ENCODE peak calls at places on chromosomes 5 and 9, in seven cellular contexts. H is IMR-90, M is trophoblast cell, U is H9, F is neuronal stem cell, K is mesendoderm, Z is H1. D is an unnamed sample.

GRCh38 chr9:136160321-136160938 is 41.8 kb upstream of the TMEM250 start:
- DNase-seq in Z (peak; percentile 45), U (no peak), H (no peak), K (no peak), M (no peak), F (no peak), D (no peak)

GRCh38 chr9:134168731-134169130 is 4.4 kb upstream of the RNU6ATAC start:
- DNase-seq in K (peak; percentile 57), H (no peak), Z (no peak), U (peak; percentile 46), F (no peak), M (no peak), D (no peak)

GRCh38 chr9:119053070-119053469 is 316.2 kb downstream of the BRINP1 start:
- DNase-seq in M (no peak), H (no peak), F (no peak), Z (no peak), U (no peak), K (no peak), D (peak; percentile 16)

GRCh38 chr5:41414598-41414997 is 95.8 kb downstream of the PLCXD3 start:
- DNase-seq in Z (no peak), M (peak; percentile 69), K (peak; percentile 54), H (peak; percentile 96), U (no peak), F (no peak), D (peak; percentile 81)

GRCh38 chr9:102237094-102237493 is 498.6 kb upstream of the GRIN3A start:
- DNase-seq in H (no peak), F (no peak), Z (no peak), M (no peak), U (no peak), K (no peak), D (no peak)

GRCh38 chr5:160466889-160467554 is 45.4 kb downstream of the PTTG1 start:
- DNase-seq in K (no peak), F (no peak), Z (no peak), H (no peak), M (no peak), U (no peak), D (peak; percentile 3)

GRCh38 chr9:134486127-134486995 is 155.2 kb upstream of the COL5A1 start:
- DNase-seq in K (no peak), H (no peak), F (no peak), Z (no peak), U (no peak), M (no peak), D (no peak)

GRCh38 chr5:90807483-90807882 is 248.9 kb downstream of the ADGRV1 start:
- DNase-seq in U (no peak), Z (no peak), K (no peak), M (no peak), F (no peak), H (no peak), D (no peak)

GRCh38 chr5:76082790-76083554 is at the start of gene SV2C:
- DNase-seq in Z (peak; percentile 71), F (peak; percentile 47), U (peak; percentile 49), H (no peak), K (peak; percentile 54), M (no peak), D (peak; percentile 18)

GRCh38 chr5:27523629-27524028 is 485.2 kb upstream of the CDH9 start:
- DNase-seq in M (no peak), F (no peak), K (no peak), Z (no peak), H (no peak), U (no peak), D (no peak)

GRCh38 chr9:123929870-123930831 is at the start of gene DENND1A:
- DNase-seq in M (peak; percentile 86), U (peak; percentile 93), H (peak; percentile 84), F (peak; percentile 92), Z (peak; percentile 93), K (peak; percentile 95), D (peak; percentile 89)
- H4K8ac ChIP-seq in M (peak within 1 kb of the TSS; percentile 75), U (no peak within 1 kb of the TSS), H (peak within 1 kb of the TSS; percentile 91), F (no peak within 1 kb of the TSS), Z (peak within 1 kb of the TSS; percentile 69), K (peak within 1 kb of the TSS; percentile 30), D (peak within 1 kb of the TSS; percentile 69)

GRCh38 chr5:143505354-143505753 is 101.9 kb upstream of the NR3C1 start:
- DNase-seq in F (no peak), U (no peak), H (no peak), M (no peak), Z (no peak), K (no peak), D (no peak)
- H4K8ac ChIP-seq in F (no peak overlapping the region), U (no peak overlapping the region), H (no peak overlapping the region), M (no peak overlapping the region), Z (no peak overlapping the region), K (no peak overlapping the region), D (no peak overlapping the region)

DNA sequence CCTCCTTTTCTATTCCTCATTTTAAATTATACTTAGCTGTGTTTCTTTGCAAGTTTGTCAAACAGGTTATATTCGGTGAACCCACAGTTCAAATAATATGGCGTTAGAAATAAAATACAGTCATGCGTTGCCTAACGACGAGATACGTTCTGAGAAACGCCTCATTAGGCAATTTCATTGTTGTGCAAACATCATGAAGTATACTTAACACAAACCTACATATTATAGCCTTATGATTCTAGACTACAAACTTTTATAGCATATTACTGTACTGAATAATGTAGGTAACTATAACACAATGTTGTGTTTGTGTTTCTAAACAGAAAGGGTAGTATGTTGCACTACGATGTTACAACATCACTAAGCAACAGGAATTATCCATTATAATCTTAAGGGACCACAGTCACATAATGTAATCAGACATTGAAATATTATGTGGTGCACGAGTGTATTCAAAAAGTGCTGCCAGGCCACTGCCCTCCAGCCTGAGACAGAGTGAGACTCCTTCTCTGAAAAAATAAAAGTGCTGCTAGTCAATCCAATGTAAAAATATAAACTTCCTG is 3.0 kb upstream of the SMC2 start:
- DNase-seq in Z (no peak), F (no peak), K (no peak), H (peak; percentile 2), M (no peak), U (no peak), D (peak; percentile 21)
- H4K8ac ChIP-seq in Z (no peak overlapping the region), F (no peak overlapping the region), K (no peak overlapping the region), H (peak overlapping the region; percentile 62), M (no peak overlapping the region), U (no peak overlapping the region), D (no peak overlapping the region)

GRCh38 chr5:16700081-16700480 is 83.3 kb upstream of the RETREG1 start:
- DNase-seq in M (no peak), K (no peak), Z (no peak), F (no peak), U (no peak), H (no peak), D (no peak)

GRCh38 chr5:16695779-16696178 is 79.0 kb upstream of the RETREG1 start:
- DNase-seq in U (no peak), Z (no peak), K (no peak), M (no peak), H (no peak), F (no peak), D (no peak)

GRCh38 chr5:16702964-16703363 is 86.2 kb upstream of the RETREG1 start:
- DNase-seq in U (no peak), K (no peak), H (no peak), M (no peak), Z (no peak), F (no peak), D (no peak)

GRCh38 chr5:16704945-16705344 is 88.1 kb upstream of the RETREG1 start:
- DNase-seq in F (no peak), U (no peak), Z (no peak), H (no peak), K (no peak), M (no peak), D (no peak)

GRCh38 chr5:16701134-16702094 is 84.6 kb upstream of the RETREG1 start:
- DNase-seq in F (no peak), Z (no peak), K (no peak), H (no peak), U (no peak), M (no peak), D (no peak)
- H4K8ac ChIP-seq in F (no peak overlapping the region), Z (no peak overlapping the region), K (no peak overlapping the region), H (no peak overlapping the region), U (no peak overlapping the region), M (no peak overlapping the region), D (no peak overlapping the region)

GRCh38 chr5:95759634-95760033 is 28.5 kb downstream of the RHOBTB3 start:
- DNase-seq in F (no peak), M (no peak), H (peak; percentile 64), K (no peak), U (no peak), Z (no peak), D (peak; percentile 83)
- H4K8ac ChIP-seq in F (no peak overlapping the region), M (no peak overlapping the region), H (peak overlapping the region; percentile 84), K (no peak overlapping the region), U (no peak overlapping the region), Z (no peak overlapping the region), D (no peak overlapping the region)

DNA sequence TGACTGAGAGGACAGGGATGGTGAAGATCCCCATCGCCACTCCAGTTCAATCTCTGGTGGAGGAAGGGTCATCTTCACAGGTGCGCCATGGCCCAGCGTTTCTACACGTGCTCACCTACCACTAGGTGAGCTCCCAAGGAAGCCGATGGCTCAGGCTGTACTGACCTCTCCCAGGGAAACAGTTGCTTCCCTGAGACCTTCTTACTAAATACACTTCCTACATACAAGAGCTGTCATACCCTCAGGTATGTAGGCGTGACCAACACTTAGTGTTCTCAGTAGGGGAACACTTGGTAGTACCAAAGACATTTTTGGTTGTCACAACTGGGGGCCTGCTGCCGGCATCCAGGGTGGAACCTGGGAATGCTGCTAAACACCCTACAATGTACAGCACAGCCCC is 75.2 kb downstream of the TENT4A start:
- DNase-seq in Z (peak; percentile 13), F (no peak), M (peak; percentile 61), K (peak; percentile 18), H (no peak), U (no peak), D (no peak)
- H4K8ac ChIP-seq in Z (no peak overlapping the region), F (no peak overlapping the region), M (no peak overlapping the region), K (no peak overlapping the region), H (no peak overlapping the region), U (no peak overlapping the region), D (no peak overlapping the region)

DNA sequence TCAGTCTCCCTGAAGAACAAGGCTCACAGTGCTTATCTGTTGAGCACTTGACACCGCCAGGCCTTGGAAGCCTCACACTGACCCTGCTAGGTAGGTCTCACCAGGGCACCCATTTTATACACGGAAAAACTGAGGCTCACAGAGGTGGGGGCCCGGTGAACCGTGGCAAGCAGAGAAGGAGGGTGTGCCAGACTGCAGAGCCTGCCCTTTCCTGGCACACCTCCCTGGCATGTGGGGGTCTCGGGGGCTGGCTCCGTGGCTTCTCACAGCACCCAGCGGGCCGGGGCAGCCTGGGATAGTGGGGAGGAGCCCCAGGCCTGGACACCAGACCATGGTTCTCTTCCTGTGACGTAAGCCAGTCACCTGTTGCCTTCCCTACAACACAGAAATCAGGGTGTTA is 53.7 kb upstream of the IER5L start:
- DNase-seq in U (no peak), F (no peak), M (no peak), Z (no peak), K (no peak), H (no peak), D (no peak)
- H4K8ac ChIP-seq in U (no peak overlapping the region), F (no peak overlapping the region), M (no peak overlapping the region), Z (no peak overlapping the region), K (no peak overlapping the region), H (no peak overlapping the region), D (no peak overlapping the region)